ENCODE peak calls at places on chromosome 3, in nine cellular contexts. Y is tibial artery, B is A549, O is RWPE2, G is right atrium auricular region, E is tibial nerve, A is mucosa of descending colon, V is neural progenitor cell, S is neuronal stem cell. F is an unnamed sample. For H3K4me1 and H3K9me3, the result is how much of the 10 kb centered on the place peaks cover.

GRCh38 chr3:127159547-127159946 is 33.4 kb upstream of the PRR23E start:
- DNase-seq in A (no peak), V (peak), Y (no peak), S (peak), G (no peak), E (no peak), O (no peak), B (no peak), F (no peak)

GRCh38 chr3:149343951-149344350 is 10.5 kb upstream of the TM4SF18 start:
- DNase-seq in E (no peak), V (peak), B (no peak), G (no peak), Y (no peak), O (no peak), S (no peak), A (no peak), F (no peak)

GRCh38 chr3:78762121-78762520 is 1005.7 kb downstream of the ROBO1 start:
- DNase-seq in A (no peak), O (no peak), V (no peak), B (no peak), Y (no peak), G (no peak), S (no peak), E (no peak), F (no peak)

GRCh38 chr3:164752814-164753213 is 325.5 kb downstream of the SI start:
- DNase-seq in E (no peak), G (no peak), S (no peak), A (no peak), O (no peak), V (no peak), B (no peak), Y (no peak), F (no peak)

GRCh38 chr3:150274372-150274771 is 133.7 kb upstream of the TSC22D2 start:
- DNase-seq in V (no peak), A (no peak), O (no peak), G (no peak), S (no peak), E (no peak), B (no peak), Y (no peak), F (no peak)

GRCh38 chr3:181292984-181293383 is 303.4 kb upstream of the DNAJC19 start:
- DNase-seq in A (no peak), Y (no peak), V (no peak), O (no peak), G (no peak), S (no peak), E (no peak), B (no peak), F (no peak)

GRCh38 chr3:43770426-43771103 is 79.8 kb downstream of the ABHD5 start:
- DNase-seq in Y (peak), A (peak), G (peak), S (no peak), O (no peak), E (peak), V (no peak), B (peak), F (peak)

GRCh38 chr3:168091961-168092360 is 3.8 kb downstream of the GOLIM4 start:
- DNase-seq in A (no peak), B (no peak), V (peak), G (no peak), S (no peak), E (no peak), Y (no peak), O (no peak), F (no peak)

GRCh38 chr3:100216713-100217112 is 44.1 kb upstream of the TBC1D23 start:
- DNase-seq in B (no peak), Y (no peak), O (no peak), E (no peak), G (no peak), A (no peak), S (no peak), V (no peak), F (no peak)

GRCh38 chr3:193640728-193641127 is 47.7 kb downstream of the OPA1 start:
- DNase-seq in V (no peak), Y (no peak), O (no peak), B (no peak), A (no peak), E (no peak), G (no peak), S (no peak), F (no peak)

GRCh38 chr3:72573051-72573450 is 275.2 kb downstream of the SHQ1 start:
- DNase-seq in E (no peak), S (no peak), V (no peak), B (no peak), Y (no peak), A (no peak), G (no peak), O (no peak), F (no peak)

GRCh38 chr3:185052631-185053030 is 100.2 kb downstream of the C3orf70 start:
- DNase-seq in S (no peak), Y (no peak), O (no peak), A (no peak), V (no peak), B (no peak), E (no peak), G (no peak), F (no peak)

GRCh38 chr3:38588276-38588971 is 61.1 kb downstream of the SCN5A start:
- DNase-seq in G (peak), S (no peak), V (no peak), O (peak), E (no peak), A (no peak), Y (peak), B (no peak), F (peak)

GRCh38 chr3:108159865-108160264 is 62.4 kb downstream of the IFT57 start:
- DNase-seq in G (no peak), V (no peak), O (no peak), A (no peak), B (no peak), Y (no peak), S (no peak), E (no peak), F (no peak)

GRCh38 chr3:197558000-197558399 is 2.2 kb upstream of the BDH1 start:
- DNase-seq in O (no peak), Y (no peak), G (no peak), A (no peak), E (no peak), S (no peak), V (no peak), B (no peak), F (no peak)

GRCh38 chr3:23105048-23105447 is 98.1 kb upstream of the UBE2E2 start:
- DNase-seq in O (no peak), V (no peak), S (no peak), Y (no peak), G (no peak), B (no peak), A (no peak), E (no peak), F (no peak)

GRCh38 chr3:99499235-99499798 is 139.1 kb upstream of the COL8A1 start:
- DNase-seq in E (peak), A (no peak), S (no peak), Y (peak), B (peak), O (no peak), G (no peak), V (peak), F (no peak)

GRCh38 chr3:69422751-69423150 is 36.9 kb upstream of the FRMD4B start:
- DNase-seq in S (no peak), V (no peak), O (no peak), E (no peak), Y (no peak), B (no peak), A (no peak), G (no peak), F (no peak)

GRCh38 chr3:57696861-57697321 is 4.0 kb upstream of the DENND6A start:
- DNase-seq in B (no peak), O (no peak), S (no peak), G (no peak), A (no peak), E (no peak), V (no peak), Y (no peak), F (no peak)

GRCh38 chr3:100042577-100042981 is 71.7 kb downstream of the FILIP1L start:
- DNase-seq in B (no peak), G (no peak), V (no peak), S (no peak), E (no peak), A (no peak), Y (no peak), O (no peak), F (no peak)

GRCh38 chr3:45929042-45929679 is 14.1 kb upstream of the CXCR6 start:
- DNase-seq in O (no peak), Y (no peak), E (peak), V (peak), S (no peak), B (peak), A (no peak), G (no peak), F (no peak)

GRCh38 chr3:194046995-194047681 is 88.8 kb upstream of the HES1 start:
- DNase-seq in A (peak), S (no peak), O (no peak), Y (peak), E (peak), V (no peak), G (no peak), B (no peak), F (peak)

GRCh38 chr3:11719406-11720219 is 75.9 kb upstream of the VGLL4 start:
- DNase-seq in E (peak), O (peak), S (peak), V (peak), A (peak), Y (peak), B (peak), G (no peak), F (peak)

GRCh38 chr3:153595186-153595815 is 433.3 kb downstream of the RAP2B start:
- DNase-seq in S (peak), V (peak), E (no peak), O (no peak), A (no peak), G (no peak), B (peak), Y (no peak), F (no peak)

GRCh38 chr3:14375192-14375591 is 27.2 kb upstream of the SLC6A6 start:
- DNase-seq in S (no peak), O (no peak), A (no peak), G (no peak), V (no peak), Y (no peak), B (no peak), E (no peak), F (no peak)

GRCh38 chr3:14842277-14842676 is 23.5 kb downstream of the FGD5 start:
- DNase-seq in V (no peak), E (no peak), S (no peak), Y (no peak), A (no peak), G (no peak), B (no peak), O (no peak), F (peak)

GRCh38 chr3:193974591-193974990 is 161.4 kb upstream of the HES1 start:
- DNase-seq in V (peak), O (no peak), Y (no peak), S (peak), A (no peak), G (no peak), B (no peak), E (no peak), F (no peak)

GRCh38 chr3:177427096-177427495 is 229.8 kb upstream of the TBL1XR1 start:
- DNase-seq in E (no peak), G (no peak), B (no peak), O (no peak), Y (no peak), S (no peak), A (no peak), V (no peak), F (no peak)

GRCh38 chr3:24220859-24221657 is 273.6 kb downstream of the THRB start:
- DNase-seq in B (peak), A (no peak), S (no peak), G (peak), V (peak), E (peak), O (peak), Y (peak), F (peak)

GRCh38 chr3:47370887-47371697 is 9.7 kb upstream of the PTPN23 start:
- DNase-seq in E (no peak), B (no peak), Y (no peak), V (peak), S (no peak), G (no peak), O (no peak), A (no peak), F (no peak)

DNA sequence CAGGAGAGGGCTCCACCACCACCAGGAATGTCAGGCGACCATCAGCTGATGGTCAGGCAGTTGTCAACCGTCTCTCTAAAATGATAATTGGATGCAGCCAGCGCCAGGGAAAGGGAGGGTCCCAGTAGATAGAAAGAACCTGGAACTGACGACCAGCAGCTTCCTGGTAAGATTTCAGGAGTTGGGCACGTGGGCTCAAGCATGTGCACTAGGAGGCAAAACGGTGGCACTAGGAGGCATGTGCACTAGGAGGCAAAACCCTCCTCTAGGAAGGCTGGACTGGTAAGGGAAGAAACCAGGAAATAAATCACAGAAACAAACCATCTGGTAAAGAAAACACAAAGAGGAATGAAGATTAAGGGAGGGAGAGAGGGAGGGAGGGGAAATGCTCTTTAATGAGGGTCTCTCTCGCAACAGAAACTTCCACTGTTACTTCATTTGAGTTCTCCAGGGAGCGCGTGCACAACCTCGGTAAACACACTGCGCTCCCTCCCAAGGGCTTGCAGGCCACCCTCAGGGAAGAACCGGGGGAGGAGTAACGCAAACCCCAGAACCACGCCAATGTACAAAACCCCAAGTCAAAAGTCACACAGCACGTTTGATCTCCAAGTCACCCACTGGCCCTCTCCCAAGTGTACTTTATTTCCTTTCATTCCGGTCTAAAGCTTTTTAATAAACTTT is 116.7 kb downstream of the XXYLT1 start:
- DNase-seq in V (no peak), O (no peak), G (no peak), E (no peak), S (no peak), Y (no peak), B (no peak), A (no peak), F (no peak)
- H3K4me1 ChIP-seq in V (half or more), O (under half), G (under half), E (half or more), S (under half), Y (under half), B (under half), A (under half), F (under half)

GRCh38 chr3:187987162-187987561 is 166.8 kb upstream of the LPP start:
- DNase-seq in A (no peak), O (no peak), E (no peak), S (no peak), Y (no peak), V (no peak), G (no peak), B (no peak), F (no peak)

GRCh38 chr3:187987919-187988318 is 166.0 kb upstream of the LPP start:
- DNase-seq in E (no peak), O (no peak), S (no peak), G (no peak), A (no peak), V (no peak), B (no peak), Y (no peak), F (no peak)

GRCh38 chr3:187992609-187993008 is 161.3 kb upstream of the LPP start:
- DNase-seq in O (no peak), B (no peak), S (no peak), Y (no peak), V (no peak), E (no peak), G (no peak), A (no peak), F (no peak)

GRCh38 chr3:187986514-187986934 is 167.4 kb upstream of the LPP start:
- DNase-seq in A (no peak), O (peak), Y (no peak), E (no peak), B (peak), G (no peak), S (no peak), V (no peak), F (no peak)

GRCh38 chr3:187989458-187990153 is 164.4 kb upstream of the LPP start:
- DNase-seq in Y (no peak), E (no peak), O (no peak), B (no peak), A (no peak), S (peak), V (peak), G (no peak), F (no peak)
- H3K4me3 ChIP-seq in Y (no peak), E (no peak), O (no peak), B (no peak), A (no peak), S (no peak), V (peak), G (no peak), F (no peak)

GRCh38 chr3:5663604-5664003 is 476.1 kb downstream of the EDEM1 start:
- DNase-seq in G (no peak), A (no peak), E (no peak), B (no peak), O (no peak), S (no peak), Y (no peak), V (no peak), F (no peak)
- H3K9me3 ChIP-seq in G (under half), A (under half), E (under half), B (under half), O (under half), S (under half), Y (under half), V (under half), F (under half)

GRCh38 chr3:8524656-8525399 is 23.2 kb downstream of the LMCD1 start:
- DNase-seq in V (no peak), Y (no peak), O (no peak), B (no peak), S (no peak), G (no peak), E (no peak), A (no peak), F (no peak)
- H3K4me1 ChIP-seq in V (under half), Y (half or more), O (under half), B (under half), S (under half), G (under half), E (half or more), A (under half), F (half or more)